ENCODE peak calls at places on chromosomes 5 and 9, in five cellular contexts. J is lung, P is heart left ventricle, R is upper lobe of right lung, W is left lung. Z is an unnamed sample.

GRCh38 chr5:99025298-99026045 is 96.7 kb upstream of the CHD1 start:
- ATAC-seq in J (peak), P (no peak), R (peak), W (peak), Z (no peak)

GRCh38 chr9:127319366-127320121 is 55.0 kb downstream of the GARNL3 start:
- ATAC-seq in J (no peak), P (no peak), R (no peak), W (no peak), Z (no peak)

GRCh38 chr9:19470981-19471650 is 62.3 kb downstream of the ACER2 start:
- ATAC-seq in J (no peak), P (peak), R (no peak), W (no peak), Z (no peak)

GRCh38 chr5:119063579-119064379 is 7.1 kb upstream of the DMXL1 start:
- ATAC-seq in J (no peak), P (no peak), R (peak), W (peak), Z (no peak)

GRCh38 chr9:109422641-109423040 is 75.5 kb downstream of the PTPN3 start:
- ATAC-seq in J (no peak), P (no peak), R (peak), W (peak), Z (no peak)

GRCh38 chr5:178215263-178216002 is 11.1 kb downstream of the HNRNPAB start:
- ATAC-seq in J (no peak), P (peak), R (peak), W (no peak), Z (no peak)

GRCh38 chr9:121217609-121218292 is 16.1 kb upstream of the RAB14 start:
- ATAC-seq in J (no peak), P (no peak), R (no peak), W (no peak), Z (no peak)

GRCh38 chr5:132221781-132222648 is 5.6 kb downstream of the P4HA2 start:
- ATAC-seq in J (no peak), P (peak), R (no peak), W (no peak), Z (peak)

GRCh38 chr5:88882321-88883038 is 504 bp downstream of the MEF2C start:
- ATAC-seq in J (no peak), P (peak), R (no peak), W (peak), Z (no peak)

GRCh38 chr5:139684881-139685749 is 37.0 kb downstream of the CXXC5 start:
- ATAC-seq in J (no peak), P (peak), R (no peak), W (no peak), Z (peak)

GRCh38 chr5:76689321-76690026 is 26.5 kb upstream of the F2R start:
- ATAC-seq in J (no peak), P (no peak), R (no peak), W (peak), Z (no peak)

GRCh38 chr5:91341159-91341558 is 42.0 kb downstream of the ARRDC3 start:
- ATAC-seq in J (no peak), P (no peak), R (no peak), W (no peak), Z (no peak)
- H3K4me3 ChIP-seq in J (no peak), P (no peak), R (no peak), W (no peak), Z (no peak)

DNA sequence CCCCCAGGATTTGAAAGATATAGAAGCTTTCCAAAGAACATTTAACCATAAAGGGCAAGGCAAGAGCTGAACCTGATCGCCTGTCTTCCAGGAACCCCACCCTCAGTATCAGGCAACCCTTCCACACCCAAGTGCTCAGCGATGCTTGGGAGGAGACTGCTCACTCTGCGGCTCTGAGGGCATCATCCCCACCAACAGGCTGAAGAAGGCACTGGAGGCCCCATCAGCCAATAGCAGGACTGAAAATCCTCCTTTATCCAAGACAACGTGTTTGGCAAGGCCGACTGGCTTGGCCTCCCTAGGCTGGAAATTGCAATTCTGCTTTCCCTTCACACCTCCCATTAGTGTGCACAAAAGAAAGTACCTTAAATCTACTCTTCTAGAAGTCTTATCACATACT is 1.4 kb upstream of the PPP2CA start:
- ATAC-seq in J (no peak), P (no peak), R (no peak), W (no peak), Z (no peak)
- TF ChIP-seq CTCF in J (no peak), P (no peak), R (no peak), W (no peak), Z (no peak)

DNA sequence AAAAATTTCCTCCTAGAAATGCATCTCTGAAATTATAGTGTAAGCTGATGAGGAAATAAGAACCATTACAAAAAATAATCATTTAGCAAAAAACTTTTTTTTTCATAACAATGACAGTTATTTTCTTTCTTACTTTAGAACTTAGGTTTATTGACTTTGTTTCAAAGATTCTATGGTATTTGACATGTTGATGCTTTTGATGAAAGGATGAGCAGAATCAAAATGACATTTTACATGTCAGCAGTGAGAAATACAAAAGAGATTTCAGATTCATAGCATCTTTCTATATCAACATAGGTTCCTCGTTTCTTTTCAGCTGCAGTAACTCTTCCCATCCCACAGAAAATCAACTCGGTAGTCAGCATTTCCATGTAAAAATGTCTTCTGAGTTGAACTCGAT is 1226.6 kb upstream of the C9orf72 start:
- ATAC-seq in J (no peak), P (no peak), R (no peak), W (no peak), Z (no peak)
- H3K4me3 ChIP-seq in J (no peak), P (no peak), R (no peak), W (no peak), Z (no peak)

GRCh38 chr9:96651626-96652025 is 3.5 kb downstream of the PRXL2C start:
- ATAC-seq in J (no peak), P (no peak), R (no peak), W (no peak), Z (no peak)
- TF ChIP-seq CTCF in J (no peak), P (peak), R (peak), W (no peak), Z (no peak)

GRCh38 chr5:141821430-141821925 is 56.7 kb downstream of the PCDH1 start:
- ATAC-seq in J (no peak), P (peak), R (no peak), W (peak), Z (peak)
- H3K4me3 ChIP-seq in J (no peak), P (no peak), R (no peak), W (no peak), Z (no peak)

GRCh38 chr9:75087279-75087823 is 604 bp downstream of the NMRK1 start:
- ATAC-seq in J (no peak), P (no peak), R (no peak), W (peak), Z (no peak)
- TF ChIP-seq CTCF in J (no peak), P (no peak), R (no peak), W (no peak), Z (no peak)

GRCh38 chr5:72034710-72035109 is 72.6 kb upstream of the MAP1B start:
- ATAC-seq in J (no peak), P (no peak), R (no peak), W (no peak), Z (no peak)

GRCh38 chr5:72035831-72036230 is 71.4 kb upstream of the MAP1B start:
- ATAC-seq in J (no peak), P (no peak), R (no peak), W (no peak), Z (no peak)

GRCh38 chr5:72030237-72030636 is 77.0 kb upstream of the MAP1B start:
- ATAC-seq in J (no peak), P (no peak), R (no peak), W (no peak), Z (no peak)

GRCh38 chr5:72036951-72037350 is 70.3 kb upstream of the MAP1B start:
- ATAC-seq in J (no peak), P (no peak), R (no peak), W (no peak), Z (no peak)

DNA sequence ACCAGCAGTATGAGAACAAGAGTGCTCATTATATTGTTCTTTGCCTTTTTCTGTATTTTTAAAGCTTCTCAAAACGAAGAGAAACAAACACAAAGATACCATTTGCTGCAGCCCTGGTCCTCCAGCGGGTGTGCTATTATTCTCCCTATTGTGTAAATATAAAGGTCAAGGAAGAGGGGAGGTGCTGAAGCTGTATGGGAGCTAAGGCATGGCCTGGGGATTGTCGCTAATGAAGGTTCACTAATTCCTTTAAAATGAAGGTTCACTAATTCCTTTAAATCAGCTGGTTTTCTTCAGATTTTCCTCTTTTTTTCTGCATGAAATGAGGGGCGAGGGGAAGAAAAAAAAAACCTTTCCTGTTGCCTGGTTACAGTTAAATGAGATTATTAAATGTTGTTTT is 74.5 kb upstream of the MAP1B start:
- ATAC-seq in J (no peak), P (no peak), R (no peak), W (no peak), Z (no peak)
- H3K4me3 ChIP-seq in J (no peak), P (no peak), R (no peak), W (no peak), Z (no peak)

DNA sequence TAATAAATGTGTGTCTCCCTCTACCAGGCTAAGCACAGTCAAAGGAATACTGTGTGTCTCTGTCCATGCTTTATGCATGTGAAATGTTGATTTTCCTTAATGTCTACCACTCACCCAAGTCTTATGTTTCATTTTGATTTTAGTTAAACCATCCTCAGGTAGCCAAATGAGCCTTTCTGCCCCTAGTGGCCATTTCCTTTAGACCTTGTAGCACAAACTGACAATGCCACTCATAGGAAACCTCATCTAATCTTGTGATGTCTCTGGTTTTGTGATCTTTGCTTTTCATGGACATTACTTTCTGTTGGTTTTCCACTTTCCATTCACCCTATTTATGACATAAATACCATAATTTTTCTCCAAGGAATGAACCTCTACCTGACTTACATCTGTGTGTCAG is 820.8 kb downstream of the MAT2B start:
- ATAC-seq in J (no peak), P (no peak), R (no peak), W (no peak), Z (no peak)
- TF ChIP-seq CTCF in J (no peak), P (no peak), R (no peak), W (no peak), Z (no peak)

DNA sequence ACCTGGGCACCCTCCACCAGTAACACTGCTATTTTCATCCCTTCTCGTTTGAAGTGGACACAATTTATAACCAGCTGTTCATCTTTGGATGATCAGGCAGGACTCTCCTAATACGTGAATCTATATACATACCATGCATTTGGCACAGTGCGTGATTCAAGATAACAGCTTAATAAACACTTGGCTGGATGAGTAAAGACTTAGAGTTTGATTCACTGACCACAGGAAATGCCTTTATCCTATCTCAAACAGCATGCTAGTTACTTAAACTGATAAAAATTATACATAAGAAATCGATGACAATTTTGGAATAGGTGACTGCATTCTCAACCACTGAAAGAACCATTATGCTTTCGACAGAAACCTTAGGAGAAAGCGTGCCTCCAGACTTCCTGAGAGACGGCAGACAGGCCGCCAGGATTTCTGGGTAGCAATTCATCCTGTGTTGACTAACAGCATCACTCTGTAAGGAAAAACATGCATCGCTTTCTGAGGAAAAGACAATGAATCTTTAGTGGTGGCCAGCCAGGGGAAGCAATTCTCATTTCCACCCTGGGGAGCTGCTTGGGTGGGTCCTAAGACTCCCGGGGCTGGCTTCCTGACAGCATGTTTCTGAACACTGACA is 9.7 kb downstream of the MRPL36 start:
- ATAC-seq in J (no peak), P (peak), R (no peak), W (no peak), Z (no peak)
- H3K4me3 ChIP-seq in J (no peak), P (no peak), R (no peak), W (no peak), Z (no peak)

GRCh38 chr5:115366223-115366622 is 69.8 kb upstream of the CCDC112 start:
- ATAC-seq in J (no peak), P (peak), R (no peak), W (peak), Z (no peak)
- TF ChIP-seq CTCF in J (no peak), P (no peak), R (no peak), W (no peak), Z (no peak)